ENCODE peak calls at places on chromosomes 3 and 15, in five cellular contexts. Q is SJSA1, C is left ventricle myocardium inferior, X is psoas muscle, V is GM23248. Y is an unnamed sample.

GRCh38 chr15:80695911-80696651 is 971 bp downstream of the ABHD17C start:
- DNase-seq in Q (no peak), V (peak; percentile 54), X (no peak), C (peak; percentile 25), Y (peak; percentile 62)

GRCh38 chr3:58059349-58060321 is 51.4 kb downstream of the FLNB start:
- DNase-seq in X (no peak), C (no peak), V (peak; percentile 94), Q (peak; percentile 83), Y (no peak)

GRCh38 chr3:156727519-156728205 is 53.3 kb downstream of the TIPARP start:
- DNase-seq in X (no peak), V (no peak), Q (no peak), C (no peak), Y (no peak)

GRCh38 chr3:155853214-155854146 is 747 bp downstream of the SLC33A1 start:
- DNase-seq in X (no peak), V (peak; percentile 64), C (peak; percentile 22), Q (peak; percentile 46), Y (peak; percentile 19)

GRCh38 chr3:114834175-114834940 is 312.7 kb downstream of the ZBTB20 start:
- DNase-seq in X (no peak), C (no peak), Q (no peak), V (no peak), Y (no peak)

GRCh38 chr15:69734699-69735098 is 282.1 kb downstream of the RPLP1 start:
- DNase-seq in Q (no peak), V (peak; percentile 54), X (no peak), C (no peak), Y (no peak)

GRCh38 chr3:14274999-14275961 is 96.7 kb downstream of the LSM3 start:
- DNase-seq in V (no peak), Q (no peak), X (no peak), C (no peak), Y (peak; percentile 12)

GRCh38 chr3:74442683-74443082 is 171.8 kb downstream of the CNTN3 start:
- DNase-seq in V (no peak), Q (no peak), C (no peak), X (no peak), Y (no peak)

GRCh38 chr3:197154-197855 is 742 bp downstream of the CHL1 start:
- DNase-seq in X (peak; percentile 55), Q (peak; percentile 35), V (no peak), C (peak; percentile 13), Y (no peak)

GRCh38 chr3:141863497-141863896 is 12.9 kb upstream of the ATP1B3 start:
- DNase-seq in V (peak; percentile 9), X (no peak), C (no peak), Q (no peak), Y (no peak)

GRCh38 chr15:64137226-64137833 is 14.2 kb upstream of the SNX22 start:
- DNase-seq in Q (no peak), C (no peak), V (no peak), X (no peak), Y (no peak)

GRCh38 chr3:66398228-66399025 is 102.4 kb downstream of the LRIG1 start:
- DNase-seq in Q (no peak), C (no peak), V (peak; percentile 49), X (no peak), Y (no peak)

GRCh38 chr3:85835857-85836470 is 877.2 kb downstream of the CADM2 start:
- DNase-seq in V (no peak), Q (no peak), C (no peak), X (no peak), Y (no peak)

GRCh38 chr15:31280037-31280830 is 46.4 kb upstream of the KLF13 start:
- DNase-seq in C (no peak), V (no peak), X (peak; percentile 55), Q (peak; percentile 28), Y (no peak)

GRCh38 chr15:84783493-84784251 is 33.5 kb upstream of the ALPK3 start:
- DNase-seq in V (no peak), Q (peak; percentile 37), C (no peak), X (no peak), Y (no peak)

GRCh38 chr3:12558706-12559105 is 1.8 kb downstream of the MKRN2 start:
- DNase-seq in C (no peak), X (no peak), V (no peak), Q (no peak), Y (peak; percentile 38)

GRCh38 chr3:40925228-40925627 is 274.1 kb upstream of the CTNNB1 start:
- DNase-seq in Q (no peak), C (no peak), X (no peak), V (no peak), Y (no peak)

GRCh38 chr3:97691354-97691753 is 73.2 kb upstream of the ARL6 start:
- DNase-seq in Q (no peak), C (no peak), X (no peak), V (no peak), Y (no peak)

GRCh38 chr3:184338538-184338945 is 1.1 kb downstream of the FAM131A start:
- DNase-seq in V (peak; percentile 54), Q (no peak), X (peak; percentile 88), C (peak; percentile 85), Y (no peak)

GRCh38 chr3:37997791-37998370 is 7.3 kb downstream of the VILL start:
- DNase-seq in X (peak; percentile 62), Q (no peak), C (no peak), V (no peak), Y (no peak)

GRCh38 chr15:56428821-56429458 is 36.0 kb downstream of the MNS1 start:
- DNase-seq in C (no peak), Q (no peak), X (no peak), V (peak; percentile 58), Y (peak; percentile 53)

GRCh38 chr3:39122811-39123210 is 15.3 kb downstream of the TTC21A start:
- DNase-seq in C (no peak), X (no peak), Q (no peak), V (no peak), Y (no peak)

GRCh38 chr3:132448211-132448961 is 31.1 kb downstream of the DNAJC13 start:
- DNase-seq in V (peak; percentile 61), X (no peak), Q (no peak), C (peak; percentile 33), Y (no peak)

GRCh38 chr3:29512620-29513019 is 231.7 kb downstream of the RBMS3 start:
- DNase-seq in X (no peak), Q (no peak), V (no peak), C (no peak), Y (no peak)
- H3K4me3 ChIP-seq in X (peak overlapping the region; percentile 38), Q (no peak overlapping the region), V (peak overlapping the region; percentile 46), C (peak overlapping the region; percentile 22), Y (no peak overlapping the region)

DNA sequence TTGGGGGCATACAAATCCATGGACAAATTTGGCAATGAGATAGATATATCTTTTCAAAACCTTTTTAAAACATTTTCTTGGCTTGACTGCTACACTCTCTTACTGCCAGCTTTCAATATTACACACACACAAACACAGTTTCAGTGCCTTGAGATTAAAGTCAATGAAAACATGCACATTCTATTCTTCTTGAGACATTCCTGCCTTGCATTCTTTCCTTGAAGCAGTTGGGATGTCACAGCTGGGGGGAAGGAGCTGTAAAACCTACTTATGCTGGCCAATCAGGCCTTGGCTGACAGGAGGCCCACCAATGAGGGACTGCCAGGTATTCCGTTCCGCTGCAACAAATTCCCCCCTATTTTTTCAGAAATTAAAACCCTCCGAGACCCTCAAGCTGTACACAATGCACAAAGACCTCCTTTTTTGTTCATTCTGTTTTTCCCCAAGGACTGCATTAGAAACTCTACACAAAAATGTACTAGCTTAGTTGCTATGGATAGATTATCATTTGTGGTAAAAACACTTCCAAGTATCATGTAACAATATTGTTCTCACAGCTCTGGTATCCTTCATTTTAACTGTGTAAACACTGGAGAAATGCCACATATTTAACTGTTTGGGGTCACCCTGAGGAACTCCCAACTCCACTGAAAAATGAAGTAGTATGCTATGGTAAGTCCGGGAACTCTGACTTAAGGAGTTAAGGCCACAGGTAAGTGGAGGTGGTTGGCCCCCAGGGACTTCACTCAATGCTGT is 18.5 kb downstream of the FSTL1 start:
- DNase-seq in V (peak; percentile 62), C (no peak), Q (peak; percentile 88), X (no peak), Y (no peak)
- H3K4me3 ChIP-seq in V (peak overlapping the region; percentile 8), C (no peak overlapping the region), Q (no peak overlapping the region), X (no peak overlapping the region), Y (no peak overlapping the region)

DNA sequence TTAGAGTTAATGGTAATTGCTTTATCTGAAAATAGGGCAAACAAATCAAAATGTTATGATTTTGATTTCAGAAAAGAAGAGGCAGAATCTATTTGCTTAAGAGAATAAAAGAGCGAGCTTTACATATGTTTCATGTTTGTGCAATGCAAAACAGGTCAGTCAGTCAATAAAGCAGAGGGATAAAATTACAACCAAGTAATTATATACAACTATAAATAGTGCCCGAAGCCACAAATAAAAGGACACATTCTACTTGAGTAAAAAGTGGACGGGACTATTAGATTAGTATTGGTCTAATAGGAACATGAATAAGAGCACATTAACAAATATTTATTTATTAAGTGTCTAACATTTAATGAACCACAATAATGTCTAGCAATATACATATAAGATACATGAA is 16.6 kb downstream of the HSPBAP1 start:
- DNase-seq in Q (no peak), X (no peak), C (no peak), V (no peak), Y (peak; percentile 56)
- H3K4me3 ChIP-seq in Q (no peak overlapping the region), X (peak overlapping the region; percentile 42), C (no peak overlapping the region), V (no peak overlapping the region), Y (no peak overlapping the region)

GRCh38 chr3:22372292-22372949 is 621.4 kb upstream of the ZNF385D start:
- DNase-seq in C (peak; percentile 11), Q (no peak), X (peak; percentile 44), V (peak; percentile 40), Y (no peak)
- H3K4me3 ChIP-seq in C (peak overlapping the region; percentile 59), Q (no peak overlapping the region), X (peak overlapping the region; percentile 59), V (peak overlapping the region; percentile 50), Y (no peak overlapping the region)

GRCh38 chr3:175526609-175527280 is 667.6 kb downstream of the NAALADL2 start:
- DNase-seq in C (no peak), V (no peak), X (no peak), Q (no peak), Y (no peak)
- H3K4me3 ChIP-seq in C (peak overlapping the region; percentile 54), V (peak overlapping the region; percentile 17), X (peak overlapping the region; percentile 37), Q (peak overlapping the region; percentile 35), Y (no peak overlapping the region)

GRCh38 chr15:90870354-90871096 is 2.1 kb downstream of the FURIN start:
- DNase-seq in Q (no peak), X (no peak), C (no peak), V (peak; percentile 51), Y (no peak)

GRCh38 chr15:90868261-90868689 is at the start of gene FURIN:
- DNase-seq in X (no peak), C (no peak), Q (no peak), V (no peak), Y (peak; percentile 83)

GRCh38 chr15:90869140-90869541 is 753 bp downstream of the FURIN start:
- DNase-seq in Q (no peak), V (no peak), C (no peak), X (no peak), Y (no peak)

GRCh38 chr15:90871097-90871715 is 2.8 kb downstream of the FURIN start:
- DNase-seq in X (peak; percentile 76), Q (no peak), V (peak; percentile 68), C (peak; percentile 42), Y (no peak)

GRCh38 chr15:90869601-90870353 is 1.4 kb downstream of the FURIN start:
- DNase-seq in V (peak; percentile 85), X (peak; percentile 84), Q (peak; percentile 98), C (peak; percentile 83), Y (peak; percentile 90)
- H3K4me3 ChIP-seq in V (peak overlapping the region; percentile 75), X (peak overlapping the region; percentile 82), Q (no peak overlapping the region), C (peak overlapping the region; percentile 93), Y (peak overlapping the region; percentile 68)